ENCODE peak calls at places on chromosomes 5 and 9, in five cellular contexts. U is body of pancreas, S is heart left ventricle, N is tibial nerve, T is breast epithelium. D is an unnamed sample. For H3K27me3, the result is how much of the 10 kb centered on the place peaks cover.

GRCh38 chr5:58259685-58260152 is 200.2 kb downstream of the PLK2 start:
- DNase-seq in S (no peak), U (peak), N (no peak), T (no peak), D (no peak)

GRCh38 chr5:144198386-144198785 is 27.7 kb downstream of the KCTD16 start:
- DNase-seq in S (no peak), N (no peak), U (no peak), T (no peak), D (no peak)

GRCh38 chr5:120788481-120788880 is 324.4 kb downstream of the PRR16 start:
- DNase-seq in U (no peak), S (no peak), N (no peak), T (no peak), D (no peak)

GRCh38 chr9:12640021-12640587 is 53.1 kb upstream of the TYRP1 start:
- DNase-seq in U (peak), T (no peak), S (no peak), N (no peak), D (no peak)

GRCh38 chr5:56671571-56671970 is 143.8 kb upstream of the MAP3K1 start:
- DNase-seq in S (no peak), T (no peak), N (no peak), U (no peak), D (no peak)

GRCh38 chr5:67425514-67425913 is 228.9 kb upstream of the CD180 start:
- DNase-seq in T (no peak), S (no peak), U (no peak), N (no peak), D (no peak)

GRCh38 chr9:133509179-133510083 is 15.3 kb downstream of the MYMK start:
- DNase-seq in N (no peak), T (no peak), U (peak), S (no peak), D (no peak)

GRCh38 chr5:141402553-141403328 is at the start of gene PCDHGA9:
- DNase-seq in U (no peak), T (no peak), S (no peak), N (no peak), D (no peak)

GRCh38 chr9:133135193-133135745 is 14.2 kb upstream of the RALGDS start:
- DNase-seq in N (no peak), T (peak), S (peak), U (peak), D (no peak)

GRCh38 chr9:122016789-122017188 is 76.3 kb downstream of the TTLL11 start:
- DNase-seq in N (no peak), T (no peak), S (no peak), U (no peak), D (no peak)
- TF ChIP-seq CTCF in N (no peak), T (no peak), S (peak), U (no peak), D (peak)

GRCh38 chr5:133792025-133792424 is 176.4 kb downstream of the C5orf15 start:
- DNase-seq in S (no peak), N (no peak), T (no peak), U (no peak), D (no peak)

GRCh38 chr5:133794771-133795391 is 173.5 kb downstream of the C5orf15 start:
- DNase-seq in T (no peak), S (no peak), N (no peak), U (no peak), D (no peak)

GRCh38 chr5:133790898-133791297 is 177.5 kb downstream of the C5orf15 start:
- DNase-seq in U (no peak), S (no peak), T (no peak), N (no peak), D (no peak)

GRCh38 chr5:133794066-133794465 is 174.4 kb downstream of the C5orf15 start:
- DNase-seq in T (no peak), S (no peak), N (no peak), U (no peak), D (no peak)

GRCh38 chr5:133792683-133793082 is 175.7 kb downstream of the C5orf15 start:
- DNase-seq in T (no peak), U (no peak), N (no peak), S (no peak), D (no peak)
- H3K27me3 ChIP-seq in T (under half), U (under half), N (under half), S (under half), D (under half)

GRCh38 chr9:137756045-137756744 is 121.4 kb upstream of the CACNA1B start:
- DNase-seq in N (no peak), T (no peak), U (no peak), S (no peak), D (no peak)

GRCh38 chr9:137759117-137759516 is 118.5 kb upstream of the CACNA1B start:
- DNase-seq in N (no peak), T (no peak), S (no peak), U (no peak), D (no peak)

GRCh38 chr9:137757139-137757538 is 120.4 kb upstream of the CACNA1B start:
- DNase-seq in S (peak), T (no peak), U (peak), N (no peak), D (no peak)

GRCh38 chr9:137758067-137758466 is 119.5 kb upstream of the CACNA1B start:
- DNase-seq in T (no peak), U (no peak), S (no peak), N (no peak), D (no peak)

DNA sequence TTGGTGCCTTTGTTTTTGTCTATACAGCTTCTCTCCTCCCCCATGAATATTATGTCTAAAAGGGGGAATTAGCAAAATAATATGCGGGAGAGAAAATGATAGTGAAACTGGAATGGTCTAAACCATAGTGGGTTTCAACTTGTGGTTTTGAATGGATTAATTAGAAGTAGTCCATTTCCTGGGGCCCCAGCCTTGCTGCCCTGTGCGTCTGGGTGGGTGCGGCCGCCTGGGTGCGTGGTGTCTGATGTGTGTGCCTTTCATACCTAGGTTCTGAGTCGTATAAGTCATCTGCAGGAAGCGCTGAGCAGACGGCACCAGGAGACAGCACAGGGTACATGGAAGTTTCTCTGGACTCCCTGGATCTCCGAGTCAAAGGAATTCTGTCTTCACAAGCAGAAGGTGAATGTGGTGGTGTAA is 120.0 kb upstream of the CACNA1B start:
- DNase-seq in N (no peak), U (no peak), T (no peak), S (no peak), D (no peak)
- H3K27ac ChIP-seq in N (no peak), U (no peak), T (no peak), S (no peak), D (no peak)

GRCh38 chr9:71627537-71627936 is 140.8 kb downstream of the CEMIP2 start:
- DNase-seq in N (no peak), T (no peak), S (no peak), U (no peak), D (no peak)

GRCh38 chr9:71629816-71630215 is 138.5 kb downstream of the CEMIP2 start:
- DNase-seq in N (no peak), S (no peak), U (no peak), T (no peak), D (no peak)

GRCh38 chr9:71626395-71626794 is 141.9 kb downstream of the CEMIP2 start:
- DNase-seq in U (no peak), T (no peak), N (no peak), S (no peak), D (no peak)

GRCh38 chr9:71630371-71630770 is 137.9 kb downstream of the CEMIP2 start:
- DNase-seq in T (no peak), S (no peak), N (no peak), U (no peak), D (no peak)

GRCh38 chr9:71628247-71628646 is 140.1 kb downstream of the CEMIP2 start:
- DNase-seq in S (no peak), N (no peak), T (no peak), U (no peak), D (no peak)
- TF ChIP-seq CTCF in S (no peak), N (no peak), T (no peak), U (no peak), D (no peak)

GRCh38 chr5:112752335-112752734 is 14.7 kb downstream of the APC start:
- DNase-seq in U (no peak), N (no peak), S (no peak), T (no peak), D (no peak)

GRCh38 chr5:112757468-112758208 is 20.0 kb downstream of the APC start:
- DNase-seq in U (no peak), T (no peak), S (no peak), N (peak), D (no peak)

GRCh38 chr5:112758676-112759075 is 21.0 kb downstream of the APC start:
- DNase-seq in U (no peak), N (no peak), S (no peak), T (no peak), D (no peak)

GRCh38 chr5:112755703-112756102 is 18.0 kb downstream of the APC start:
- DNase-seq in N (no peak), S (no peak), T (no peak), U (no peak), D (no peak)
- H3K27me3 ChIP-seq in N (under half), S (under half), T (under half), U (under half), D (under half)

D was measured in dorsolateral prefrontal cortex.